ENCODE peak calls at places on chromosome 3, in ten cellular contexts. J is posterior cingulate gyrus; W is HuH-7.5; B is A549; F is neural crest cell; S is naive thymus-derived CD8-positive, alpha-beta T cell; N is ovary; T is EH; E is A172; C is iris pigment epithelial cell. Q is an unnamed sample.

GRCh38 chr3:127680146-127680661 is 7.5 kb downstream of the ABTB1 start:
- DNase-seq in J (peak), W (no peak), B (no peak), F (no peak), S (no peak), N (no peak), T (no peak), E (no peak), C (no peak), Q (no peak)

GRCh38 chr3:106428565-106428994 is 559.8 kb upstream of the CBLB start:
- DNase-seq in J (no peak), W (no peak), B (peak), F (no peak), S (no peak), N (peak), T (peak), E (peak), C (peak), Q (no peak)

GRCh38 chr3:177396707-177397106 is 199.4 kb upstream of the TBL1XR1 start:
- DNase-seq in J (no peak), W (no peak), B (no peak), F (no peak), S (no peak), N (no peak), T (peak), E (no peak), C (no peak), Q (no peak)

GRCh38 chr3:141656771-141657170 is 81.3 kb upstream of the RNF7 start:
- DNase-seq in J (no peak), W (no peak), B (no peak), F (no peak), S (no peak), N (no peak), T (peak), E (no peak), C (peak), Q (no peak)

GRCh38 chr3:52333869-52334557 is 17.9 kb downstream of the DNAH1 start:
- DNase-seq in J (no peak), W (no peak), B (no peak), F (no peak), S (no peak), N (no peak), T (peak), E (no peak), C (no peak), Q (no peak)

GRCh38 chr3:71129611-71130515 is 453.7 kb downstream of the FOXP1 start:
- DNase-seq in J (no peak), W (no peak), B (no peak), F (no peak), S (peak), N (peak), T (peak), E (peak), C (peak), Q (no peak)

GRCh38 chr3:46501702-46502101 is 3.9 kb downstream of the RTP3 start:
- DNase-seq in J (no peak), W (no peak), B (no peak), F (no peak), S (no peak), N (no peak), T (no peak), E (no peak), C (no peak), Q (no peak)

GRCh38 chr3:173003471-173003870 is 137.6 kb downstream of the SPATA16 start:
- DNase-seq in J (no peak), W (no peak), B (no peak), F (no peak), S (no peak), N (no peak), T (no peak), E (no peak), C (peak), Q (no peak)

GRCh38 chr3:66406186-66406585 is 94.6 kb downstream of the LRIG1 start:
- DNase-seq in J (peak), W (no peak), B (no peak), F (no peak), S (no peak), N (no peak), T (no peak), E (no peak), C (no peak), Q (no peak)

GRCh38 chr3:64214002-64214696 is 11.1 kb downstream of the PRICKLE2 start:
- DNase-seq in J (no peak), W (no peak), B (no peak), F (no peak), S (no peak), N (peak), T (peak), E (peak), C (peak), Q (no peak)

GRCh38 chr3:70554170-70554569 is 241.7 kb upstream of the MDFIC2 start:
- DNase-seq in J (no peak), W (no peak), B (no peak), F (no peak), S (no peak), N (no peak), T (peak), E (no peak), C (peak), Q (no peak)

GRCh38 chr3:28745436-28745835 is 396.8 kb upstream of the AZI2 start:
- DNase-seq in J (no peak), W (no peak), B (no peak), F (no peak), S (no peak), N (no peak), T (peak), E (peak), C (peak), Q (no peak)

GRCh38 chr3:124498891-124499290 is 231.4 kb upstream of the UMPS start:
- DNase-seq in J (no peak), W (no peak), B (no peak), F (no peak), S (no peak), N (no peak), T (peak), E (no peak), C (no peak), Q (no peak)

GRCh38 chr3:172391592-172392302 is 56.5 kb downstream of the GHSR start:
- DNase-seq in J (no peak), W (no peak), B (no peak), F (no peak), S (no peak), N (no peak), T (peak), E (no peak), C (peak), Q (no peak)

GRCh38 chr3:193788189-193788946 is 195.4 kb downstream of the OPA1 start:
- DNase-seq in J (no peak), W (peak), B (peak), F (peak), S (no peak), N (peak), T (peak), E (peak), C (peak), Q (peak)

GRCh38 chr3:162166543-162166942 is 669.9 kb downstream of the OTOL1 start:
- DNase-seq in J (no peak), W (no peak), B (no peak), F (no peak), S (no peak), N (no peak), T (peak), E (no peak), C (peak), Q (no peak)

GRCh38 chr3:61892881-61893280 is 331.5 kb downstream of the PTPRG start:
- DNase-seq in J (no peak), W (no peak), B (no peak), F (no peak), S (no peak), N (no peak), T (no peak), E (no peak), C (no peak), Q (no peak)

GRCh38 chr3:188956839-188957489 is 214.8 kb upstream of the TPRG1 start:
- DNase-seq in J (no peak), W (no peak), B (peak), F (peak), S (no peak), N (peak), T (peak), E (peak), C (peak), Q (no peak)

GRCh38 chr3:16249336-16249735 is 15.4 kb downstream of the DPH3 start:
- DNase-seq in J (no peak), W (peak), B (peak), F (peak), S (no peak), N (no peak), T (peak), E (peak), C (peak), Q (peak)

GRCh38 chr3:63386568-63386967 is 108.5 kb downstream of the SYNPR start:
- DNase-seq in J (no peak), W (no peak), B (no peak), F (no peak), S (no peak), N (no peak), T (no peak), E (no peak), C (no peak), Q (no peak)

GRCh38 chr3:133360476-133360875 is 39.4 kb upstream of the BFSP2 start:
- DNase-seq in J (no peak), W (no peak), B (no peak), F (no peak), S (no peak), N (no peak), T (no peak), E (no peak), C (no peak), Q (no peak)

GRCh38 chr3:43531835-43532234 is 90.0 kb downstream of the ANO10 start:
- DNase-seq in J (no peak), W (no peak), B (peak), F (no peak), S (no peak), N (no peak), T (peak), E (peak), C (peak), Q (no peak)

GRCh38 chr3:112304611-112305010 is 10.6 kb upstream of the SLC9C1 start:
- DNase-seq in J (no peak), W (no peak), B (no peak), F (no peak), S (no peak), N (no peak), T (no peak), E (no peak), C (peak), Q (no peak)

GRCh38 chr3:136546718-136547117 is 205.5 kb downstream of the STAG1 start:
- DNase-seq in J (no peak), W (no peak), B (no peak), F (no peak), S (no peak), N (no peak), T (peak), E (no peak), C (peak), Q (no peak)

GRCh38 chr3:169295126-169295525 is 368.4 kb downstream of the MECOM start:
- DNase-seq in J (no peak), W (no peak), B (no peak), F (no peak), S (no peak), N (no peak), T (peak), E (peak), C (peak), Q (no peak)

GRCh38 chr3:177610677-177611654 is 413.7 kb upstream of the TBL1XR1 start:
- DNase-seq in J (no peak), W (no peak), B (no peak), F (no peak), S (peak), N (no peak), T (no peak), E (no peak), C (no peak), Q (no peak)

GRCh38 chr3:102006812-102007485 is 157.6 kb downstream of the NFKBIZ start:
- DNase-seq in J (no peak), W (no peak), B (peak), F (no peak), S (no peak), N (no peak), T (peak), E (peak), C (peak), Q (no peak)

GRCh38 chr3:24129549-24129948 is 184.5 kb downstream of the NR1D2 start:
- DNase-seq in J (no peak), W (no peak), B (no peak), F (no peak), S (no peak), N (no peak), T (no peak), E (no peak), C (no peak), Q (no peak)

GRCh38 chr3:42831321-42831713 is 22.1 kb downstream of the ACKR2 start:
- DNase-seq in J (no peak), W (no peak), B (peak), F (peak), S (peak), N (peak), T (peak), E (peak), C (peak), Q (no peak)

GRCh38 chr3:52874160-52874701 is 23.1 kb downstream of the STIMATE start:
- DNase-seq in J (no peak), W (no peak), B (no peak), F (no peak), S (no peak), N (no peak), T (no peak), E (no peak), C (no peak), Q (no peak)

GRCh38 chr3:11291808-11292207 is 19.6 kb downstream of the ATG7 start:
- DNase-seq in J (no peak), W (no peak), B (no peak), F (no peak), S (no peak), N (no peak), T (no peak), E (no peak), C (no peak), Q (no peak)

Q was measured in 8988T.